ENCODE peak calls at places on chromosomes 4 and X, in ten cellular contexts. W is H1, G is esophagus muscularis mucosa, P is transverse colon, I is HepG2, B is suprapubic skin, T is upper lobe of left lung, K is stomach, R is ovary, D is SK-N-SH. X is an unnamed sample. For H3K36me3, the result is how much of the 10 kb centered on the place peaks cover.

GRCh38 chr4:44646151-44646550 is 5.3 kb downstream of the YIPF7 start:
- DNase-seq in W (no peak), G (no peak), P (no peak), I (no peak), B (no peak), T (no peak), K (no peak), R (no peak), D (no peak), X (no peak)

GRCh38 chr4:138182838-138183426 is 59.2 kb downstream of the SLC7A11 start:
- DNase-seq in W (no peak), G (no peak), P (no peak), I (peak), B (no peak), T (no peak), K (no peak), R (no peak), D (peak), X (no peak)

GRCh38 chrX:130174051-130174704 is 2.4 kb downstream of the RAB33A start:
- DNase-seq in W (no peak), G (no peak), P (no peak), I (no peak), B (no peak), T (no peak), K (no peak), R (peak), D (peak), X (no peak)

GRCh38 chrX:100994352-100995281 is 25.1 kb downstream of the ARL13A start:
- DNase-seq in W (no peak), G (no peak), P (no peak), I (peak), B (no peak), T (peak), K (no peak), R (no peak), D (no peak), X (no peak)

GRCh38 chr4:4524364-4524763 is 17.5 kb downstream of the STX18 start:
- DNase-seq in W (no peak), G (no peak), P (no peak), I (no peak), B (no peak), T (no peak), K (no peak), R (no peak), D (no peak), X (no peak)

GRCh38 chrX:9342581-9343051 is 122.2 kb upstream of the TBL1X start:
- DNase-seq in W (peak), G (peak), P (peak), I (peak), B (peak), T (peak), K (peak), R (peak), D (peak), X (peak)

GRCh38 chr4:2255501-2256155 is 6.3 kb downstream of the MXD4 start:
- DNase-seq in W (no peak), G (peak), P (peak), I (no peak), B (peak), T (peak), K (peak), R (peak), D (peak), X (peak)

GRCh38 chrX:50988649-50989048 is 78.1 kb downstream of the BMP15 start:
- DNase-seq in W (no peak), G (no peak), P (no peak), I (no peak), B (no peak), T (no peak), K (no peak), R (peak), D (peak), X (no peak)

GRCh38 chr4:53479731-53480525 is 102.5 kb downstream of the FIP1L1 start:
- DNase-seq in W (no peak), G (no peak), P (no peak), I (no peak), B (no peak), T (no peak), K (no peak), R (no peak), D (no peak), X (no peak)

GRCh38 chrX:72115380-72115779 is 16.3 kb downstream of the RTL5 start:
- DNase-seq in W (no peak), G (no peak), P (no peak), I (no peak), B (no peak), T (peak), K (no peak), R (no peak), D (peak), X (no peak)

GRCh38 chrX:19886888-19887531 is 390 bp downstream of the SH3KBP1 start:
- DNase-seq in W (no peak), G (no peak), P (peak), I (no peak), B (peak), T (no peak), K (peak), R (peak), D (peak), X (no peak)

GRCh38 chr4:73853246-73853704 is at the start of gene PF4V1:
- DNase-seq in W (no peak), G (no peak), P (peak), I (no peak), B (no peak), T (peak), K (peak), R (no peak), D (no peak), X (no peak)

GRCh38 chrX:73478961-73479360 is 32.1 kb downstream of the CDX4 start:
- DNase-seq in W (no peak), G (no peak), P (no peak), I (peak), B (no peak), T (no peak), K (no peak), R (no peak), D (no peak), X (no peak)

GRCh38 chrX:139932077-139932900 is 564 bp downstream of the ATP11C start:
- DNase-seq in W (no peak), G (no peak), P (peak), I (no peak), B (peak), T (peak), K (peak), R (peak), D (peak), X (peak)

DNA sequence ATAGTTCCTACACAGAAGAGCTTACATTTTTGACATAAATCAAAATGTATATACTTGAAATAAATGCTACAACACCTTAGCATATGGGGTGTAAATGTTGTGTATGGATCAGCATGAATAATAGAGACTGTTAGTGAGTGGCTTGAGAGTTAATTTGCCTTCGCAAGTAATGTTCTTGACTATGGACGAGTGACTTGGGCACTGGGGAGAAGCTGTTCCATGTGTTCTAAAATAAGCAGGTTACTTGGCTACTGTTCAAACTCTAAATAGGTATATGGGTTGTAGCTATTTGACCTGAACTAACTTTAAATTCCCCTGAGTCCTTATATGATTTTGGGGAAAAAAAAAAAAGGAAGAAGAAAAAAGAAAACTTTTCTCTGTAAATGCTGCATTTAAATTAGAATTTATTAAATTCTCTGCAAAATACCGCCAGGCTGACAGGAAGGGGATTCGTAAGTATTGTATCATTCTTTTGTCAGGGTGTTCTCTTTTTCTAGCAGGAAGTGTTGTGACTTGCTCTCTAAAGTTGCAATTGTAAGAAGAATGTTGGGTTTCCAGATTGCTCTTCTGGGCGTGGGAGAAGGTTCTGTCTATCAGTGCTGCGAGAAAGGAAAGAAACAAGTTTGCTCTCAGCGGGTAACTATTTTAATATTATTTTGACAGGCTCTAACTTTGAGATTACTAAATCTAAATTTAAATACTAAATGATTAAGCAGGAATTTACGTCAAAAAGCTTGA is 32.2 kb downstream of the PLS3 start:
- DNase-seq in W (no peak), G (no peak), P (no peak), I (no peak), B (no peak), T (no peak), K (no peak), R (no peak), D (no peak), X (no peak)
- H3K36me3 ChIP-seq in W (under half), G (under half), P (under half), I (under half), B (under half), T (under half), K (under half), R (under half), D (under half), X (under half)

GRCh38 chr4:141402696-141403095 is 182.0 kb downstream of the ZNF330 start:
- DNase-seq in W (no peak), G (no peak), P (no peak), I (no peak), B (no peak), T (no peak), K (no peak), R (no peak), D (no peak), X (no peak)
- TF ChIP-seq CTCF in W (no peak), G (no peak), P (no peak), I (no peak), B (no peak), T (no peak), K (no peak), R (no peak), D (no peak), X (no peak)

DNA sequence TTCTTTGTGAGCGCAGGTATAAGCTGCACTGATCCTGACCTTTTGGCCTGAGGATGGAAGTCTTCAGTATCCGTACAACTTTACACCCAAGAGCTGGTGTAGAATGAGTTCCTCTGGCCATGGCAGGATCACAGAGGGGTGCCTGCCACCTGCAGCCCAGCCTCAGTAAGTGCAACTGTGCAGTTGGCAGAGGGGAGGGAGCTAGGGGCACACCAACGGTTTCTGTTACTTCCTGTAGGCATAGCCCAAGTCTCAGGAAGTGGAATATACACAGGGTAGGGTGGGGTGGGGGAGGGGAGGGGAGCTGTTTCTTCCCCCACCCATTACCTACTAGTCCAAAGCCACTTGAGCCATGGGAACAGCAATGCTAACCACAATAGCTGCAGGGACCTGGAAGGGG is 85.4 kb upstream of the GBA3 start:
- DNase-seq in W (peak), G (no peak), P (peak), I (peak), B (no peak), T (peak), K (peak), R (no peak), D (peak), X (no peak)
- TF ChIP-seq EP300 in W (no peak), G (no peak), P (no peak), I (no peak), B (no peak), T (no peak), K (no peak), R (no peak), D (no peak), X (no peak)

DNA sequence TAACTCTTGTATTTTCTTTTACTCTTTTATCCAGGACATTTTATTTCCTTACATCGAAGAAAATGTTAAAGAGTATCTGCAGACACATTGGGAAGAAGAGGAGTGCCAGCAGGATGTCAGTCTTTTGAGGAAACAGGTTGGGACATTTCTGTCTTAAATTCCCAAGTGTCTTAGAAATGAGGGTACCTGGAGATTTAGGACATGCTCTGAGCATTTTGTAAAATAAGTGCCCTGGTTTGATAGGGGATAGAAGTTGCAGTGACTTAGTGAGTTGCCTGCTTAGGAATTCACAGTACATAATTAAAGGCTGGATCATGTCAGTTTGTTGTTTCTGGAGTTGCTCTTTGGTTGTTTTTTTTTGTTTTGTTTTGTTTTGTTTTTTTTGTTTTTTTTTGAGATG is 17.5 kb downstream of the ENOPH1 start:
- DNase-seq in W (no peak), G (no peak), P (no peak), I (no peak), B (no peak), T (no peak), K (no peak), R (no peak), D (no peak), X (no peak)
- H3K36me3 ChIP-seq in W (under half), G (under half), P (under half), I (under half), B (under half), T (under half), K (half or more), R (under half), D (under half), X (under half)

GRCh38 chr4:123182289-123182688 is 214.3 kb upstream of the SPRY1 start:
- DNase-seq in W (no peak), G (no peak), P (no peak), I (no peak), B (no peak), T (no peak), K (no peak), R (no peak), D (no peak), X (no peak)

GRCh38 chr4:123183308-123183707 is 213.3 kb upstream of the SPRY1 start:
- DNase-seq in W (no peak), G (no peak), P (no peak), I (no peak), B (no peak), T (no peak), K (no peak), R (no peak), D (no peak), X (no peak)
- TF ChIP-seq CTCF in W (no peak), G (no peak), P (no peak), I (no peak), B (no peak), T (no peak), K (no peak), R (no peak), D (no peak), X (no peak)

DNA sequence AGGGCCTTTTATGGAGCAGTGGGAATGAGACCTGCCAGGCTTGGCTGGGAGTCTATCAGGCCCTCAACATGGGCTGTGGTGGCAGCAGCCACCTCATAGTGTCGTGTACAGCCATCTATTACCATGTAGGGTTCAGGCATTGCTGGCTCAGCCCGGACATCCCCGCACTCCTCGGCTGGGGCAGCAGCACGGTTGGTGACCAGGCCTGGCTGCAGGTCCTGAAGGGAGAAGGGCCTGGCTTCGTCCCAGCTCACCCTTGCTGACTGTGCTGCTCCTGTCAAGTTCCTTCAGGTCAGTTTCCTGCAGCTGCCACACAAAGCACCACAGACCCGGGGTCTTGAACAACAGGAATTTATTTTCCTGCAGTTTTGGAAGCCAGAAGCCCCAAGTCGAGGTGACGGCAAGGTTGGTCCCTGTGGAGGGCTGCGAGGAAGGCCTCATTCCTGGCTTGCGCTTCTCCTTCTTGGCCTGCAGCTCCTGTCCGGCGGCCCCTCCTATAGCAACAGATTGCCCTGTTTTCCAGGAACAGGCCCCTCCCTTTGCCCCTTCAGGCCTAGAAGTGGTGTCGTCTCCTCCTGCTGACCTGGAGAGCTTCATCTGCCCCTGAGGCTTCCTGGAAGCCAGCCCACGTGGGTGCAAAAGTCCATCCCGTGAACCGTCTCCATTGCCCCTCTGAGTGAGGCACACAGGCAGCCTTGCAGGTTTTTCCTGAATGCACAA is 25.2 kb upstream of the SORCS2 start:
- DNase-seq in W (no peak), G (no peak), P (peak), I (no peak), B (peak), T (no peak), K (no peak), R (no peak), D (no peak), X (peak)
- TF ChIP-seq EP300 in W (no peak), G (no peak), P (no peak), I (no peak), B (no peak), T (no peak), K (no peak), R (no peak), D (no peak), X (no peak)